ENCODE peak calls at places on chromosome 6, in seven cellular contexts. X is IMR-90, T is A549, W is NB4, Z is HCT116, H is testis, I is gastrocnemius medialis. N is an unnamed sample.

GRCh38 chr6:161141173-161141572 is 132.7 kb downstream of the AGPAT4 start:
- DNase-seq in I (no peak), T (no peak), W (no peak), H (no peak), X (no peak), Z (no peak), N (no peak)

GRCh38 chr6:42441059-42441471 is 10.7 kb downstream of the TRERF1 start:
- DNase-seq in X (peak; percentile 81), H (peak; percentile 70), Z (no peak), W (no peak), T (no peak), I (no peak), N (no peak)

GRCh38 chr6:136405410-136406029 is 115.9 kb upstream of the BCLAF1 start:
- DNase-seq in X (no peak), I (no peak), W (peak; percentile 83), H (no peak), Z (no peak), T (no peak), N (no peak)

GRCh38 chr6:13431861-13432465 is 55.4 kb downstream of the GFOD1 start:
- DNase-seq in W (peak; percentile 81), T (peak; percentile 7), H (no peak), Z (no peak), I (no peak), X (peak; percentile 55), N (no peak)

GRCh38 chr6:34793877-34794276 is 2.0 kb downstream of the BLTP3A start:
- DNase-seq in Z (no peak), I (no peak), W (no peak), X (no peak), T (no peak), H (no peak), N (no peak)

GRCh38 chr6:27867051-27867940 is 44.9 kb downstream of the OR2B2 start:
- DNase-seq in Z (no peak), I (no peak), T (peak; percentile 61), W (peak; percentile 97), X (peak; percentile 78), H (peak; percentile 79), N (peak; percentile 96)

GRCh38 chr6:84426002-84426705 is 198.7 kb upstream of the CEP162 start:
- DNase-seq in W (no peak), T (no peak), Z (no peak), I (no peak), H (no peak), X (no peak), N (no peak)

GRCh38 chr6:46677314-46677654 is 10.4 kb upstream of the TDRD6 start:
- DNase-seq in H (no peak), W (peak; percentile 18), T (peak; percentile 18), I (no peak), Z (no peak), X (no peak), N (no peak)

GRCh38 chr6:34890526-34890910 is 1.5 kb downstream of the ANKS1A start:
- DNase-seq in I (no peak), X (no peak), W (peak; percentile 43), H (no peak), T (no peak), Z (no peak), N (peak; percentile 12)

GRCh38 chr6:127464881-127465459 is 5.8 kb upstream of the KIAA0408 start:
- DNase-seq in I (peak; percentile 49), W (peak; percentile 79), T (peak; percentile 58), Z (peak; percentile 28), X (peak; percentile 78), H (peak; percentile 76), N (peak; percentile 29)

GRCh38 chr6:99520855-99521556 is 5.8 kb upstream of the USP45 start:
- DNase-seq in W (peak; percentile 94), Z (peak; percentile 61), X (peak; percentile 77), H (peak; percentile 93), T (peak; percentile 83), I (peak; percentile 76), N (peak; percentile 84)

GRCh38 chr6:3450888-3451287 is 6.0 kb downstream of the SLC22A23 start:
- DNase-seq in W (no peak), H (no peak), X (no peak), I (no peak), Z (no peak), T (no peak), N (no peak)

GRCh38 chr6:37096025-37096424 is 73.9 kb upstream of the PIM1 start:
- DNase-seq in Z (no peak), W (no peak), H (no peak), I (no peak), X (no peak), T (no peak), N (no peak)

GRCh38 chr6:37089783-37090182 is 80.2 kb upstream of the PIM1 start:
- DNase-seq in I (no peak), Z (no peak), H (no peak), X (no peak), T (no peak), W (no peak), N (no peak)

GRCh38 chr6:37088897-37089296 is 81.1 kb upstream of the PIM1 start:
- DNase-seq in I (no peak), X (peak; percentile 55), H (no peak), W (no peak), Z (no peak), T (no peak), N (no peak)

GRCh38 chr6:37093728-37094069 is 76.3 kb upstream of the PIM1 start:
- DNase-seq in H (no peak), W (no peak), T (no peak), I (no peak), Z (no peak), X (no peak), N (no peak)

GRCh38 chr6:37092851-37093727 is 76.9 kb upstream of the PIM1 start:
- DNase-seq in Z (no peak), W (no peak), T (no peak), H (no peak), I (no peak), X (no peak), N (no peak)
- TF ChIP-seq POLR2A in Z (no peak), W (no peak), T (no peak), H (no peak), I (no peak), X (no peak), N (no peak)

GRCh38 chr6:134604014-134604676 is 286.2 kb upstream of the SGK1 start:
- DNase-seq in I (no peak), Z (no peak), H (no peak), X (no peak), T (no peak), W (no peak), N (no peak)

GRCh38 chr6:134605034-134605433 is 287.1 kb upstream of the SGK1 start:
- DNase-seq in I (no peak), T (no peak), X (no peak), H (no peak), Z (no peak), W (no peak), N (no peak)

GRCh38 chr6:134600671-134601070 is 282.8 kb upstream of the SGK1 start:
- DNase-seq in T (no peak), X (no peak), I (no peak), W (no peak), H (no peak), Z (no peak), N (no peak)

GRCh38 chr6:134599079-134599478 is 281.2 kb upstream of the SGK1 start:
- DNase-seq in T (no peak), Z (no peak), W (no peak), X (no peak), I (no peak), H (no peak), N (no peak)

GRCh38 chr6:134602123-134602522 is 284.2 kb upstream of the SGK1 start:
- DNase-seq in I (no peak), H (no peak), W (no peak), X (no peak), T (no peak), Z (no peak), N (no peak)
- TF ChIP-seq POLR2A in I (no peak), H (no peak), W (no peak), X (no peak), T (no peak), Z (no peak), N (no peak)

DNA sequence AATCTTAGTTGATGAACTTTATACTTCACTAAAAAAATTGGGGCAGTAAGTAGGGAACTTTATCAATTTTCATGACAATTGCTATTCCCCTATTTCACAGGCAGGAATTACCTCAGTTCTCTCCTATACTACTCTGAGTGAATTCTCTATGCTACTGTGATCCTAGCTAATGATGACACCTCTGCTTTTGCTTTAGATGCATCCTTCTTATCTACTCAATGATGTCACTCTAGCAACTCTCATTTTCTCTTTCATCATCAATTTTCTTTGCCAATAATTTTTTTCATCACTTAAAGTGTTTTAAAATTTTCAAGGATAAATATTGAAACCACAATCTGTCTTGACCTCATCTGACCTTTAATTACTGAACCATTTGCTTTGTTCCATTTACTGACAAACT is 8.1 kb downstream of the DEFB114 start:
- DNase-seq in I (no peak), Z (no peak), T (no peak), H (no peak), X (no peak), W (no peak), N (peak; percentile 44)
- TF ChIP-seq POLR2A in I (no peak), Z (no peak), T (no peak), H (no peak), X (no peak), W (no peak), N (no peak)

GRCh38 chr6:10532392-10532791 is 11.2 kb downstream of the GCNT2 start:
- DNase-seq in X (no peak), I (no peak), Z (no peak), T (no peak), H (no peak), W (no peak), N (no peak)

GRCh38 chr6:10528170-10528981 is 7.2 kb downstream of the GCNT2 start:
- DNase-seq in Z (no peak), W (peak; percentile 79), T (peak; percentile 74), I (no peak), H (no peak), X (peak; percentile 55), N (peak; percentile 33)

GRCh38 chr6:10531942-10532341 is 10.8 kb downstream of the GCNT2 start:
- DNase-seq in W (peak; percentile 41), H (no peak), T (no peak), X (no peak), Z (no peak), I (no peak), N (no peak)

GRCh38 chr6:10531513-10531912 is 10.4 kb downstream of the GCNT2 start:
- DNase-seq in W (peak; percentile 82), I (no peak), X (no peak), Z (no peak), T (no peak), H (no peak), N (no peak)

GRCh38 chr6:10529231-10529801 is 8.2 kb downstream of the GCNT2 start:
- DNase-seq in W (peak; percentile 58), H (no peak), T (no peak), I (no peak), Z (no peak), X (no peak), N (no peak)
- TF ChIP-seq POLR2A in W (no peak), H (no peak), T (no peak), I (no peak), Z (no peak), X (no peak), N (no peak)

N was measured in erythroblast.